ENCODE peak calls at places on chromosomes 2 and 18, in ten cellular contexts. V, D, I, W, C, X, Y, J, Z and M are unnamed samples.

GRCh38 chr2:17541514-17541950 is 1.0 kb downstream of the VSNL1 start:
- DNase-seq in V (no peak), D (no peak), I (no peak), W (no peak), C (no peak), X (no peak), Y (no peak), J (no peak), Z (no peak), M (no peak)

GRCh38 chr2:218465987-218466633 is 47.2 kb downstream of the VIL1 start:
- DNase-seq in V (no peak), D (no peak), I (no peak), W (no peak), C (no peak), X (peak; percentile 17), Y (peak; percentile 41), J (no peak), Z (no peak), M (no peak)

GRCh38 chr2:205929445-205930027 is 156.4 kb downstream of the INO80D start:
- DNase-seq in V (no peak), D (no peak), I (no peak), W (no peak), C (no peak), X (no peak), Y (no peak), J (no peak), Z (peak; percentile 75), M (no peak)

GRCh38 chr2:10042301-10043161 is 819 bp upstream of the KLF11 start:
- DNase-seq in V (peak; percentile 94), D (peak; percentile 44), I (no peak), W (peak; percentile 41), C (no peak), X (peak; percentile 61), Y (peak; percentile 44), J (no peak), Z (peak; percentile 75), M (peak; percentile 12)

GRCh38 chr18:41753826-41754225 is 201.2 kb upstream of the PIK3C3 start:
- DNase-seq in V (no peak), D (no peak), I (no peak), W (no peak), C (no peak), X (no peak), Y (no peak), J (no peak), Z (no peak), M (no peak)

GRCh38 chr2:131152065-131152464 is 46.9 kb downstream of the PLEKHB2 start:
- DNase-seq in V (no peak), D (no peak), I (no peak), W (no peak), C (no peak), X (no peak), Y (no peak), J (no peak), Z (no peak), M (no peak)

GRCh38 chr2:106805716-106806115 is 80.3 kb downstream of the ST6GAL2 start:
- DNase-seq in V (no peak), D (no peak), I (no peak), W (no peak), C (no peak), X (no peak), Y (no peak), J (no peak), Z (no peak), M (no peak)

GRCh38 chr2:45595724-45596435 is 15.2 kb downstream of the SRBD1 start:
- DNase-seq in V (peak; percentile 71), D (no peak), I (no peak), W (peak; percentile 3), C (peak; percentile 55), X (peak; percentile 30), Y (peak; percentile 67), J (no peak), Z (peak; percentile 16), M (no peak)

GRCh38 chr2:186569906-186570305 is 19.9 kb upstream of the ITGAV start:
- DNase-seq in V (no peak), D (no peak), I (no peak), W (no peak), C (no peak), X (peak; percentile 39), Y (peak; percentile 53), J (no peak), Z (no peak), M (no peak)

GRCh38 chr2:111534816-111535803 is 348.9 kb downstream of the ANAPC1 start:
- DNase-seq in V (no peak), D (no peak), I (no peak), W (peak; percentile 8), C (no peak), X (peak; percentile 76), Y (peak; percentile 69), J (no peak), Z (peak; percentile 37), M (no peak)

GRCh38 chr2:111985514-111985913 is 69.6 kb upstream of the TMEM87B start:
- DNase-seq in V (no peak), D (no peak), I (no peak), W (no peak), C (no peak), X (no peak), Y (no peak), J (no peak), Z (no peak), M (no peak)

GRCh38 chr2:180324191-180324590 is 317.1 kb upstream of the CWC22 start:
- DNase-seq in V (no peak), D (no peak), I (no peak), W (no peak), C (no peak), X (no peak), Y (no peak), J (no peak), Z (no peak), M (no peak)

GRCh38 chr18:6728809-6729246 is 688 bp upstream of the ARHGAP28 start:
- DNase-seq in V (no peak), D (no peak), I (no peak), W (no peak), C (no peak), X (no peak), Y (no peak), J (no peak), Z (no peak), M (no peak)

GRCh38 chr2:206354129-206354528 is 79.7 kb downstream of the ZDBF2 start:
- DNase-seq in V (no peak), D (no peak), I (no peak), W (no peak), C (no peak), X (no peak), Y (no peak), J (no peak), Z (no peak), M (no peak)